ENCODE peak calls at places on chromosomes 5 and 9, in five cellular contexts. One of them, this sample, is unnamed.

GRCh38 chr9:81649475-81649874 is 39.9 kb downstream of the TLE1 start:
- DNase-seq in heart left ventricle: no peak
- DNase-seq in AG04450: no peak
- DNase-seq in GM12864: no peak
- DNase-seq in NB4: no peak
- DNase-seq in this sample: no peak

GRCh38 chr5:150289551-150290390 is at the start of gene CAMK2A:
- DNase-seq in GM12864: no peak
- DNase-seq in NB4: no peak
- DNase-seq in heart left ventricle: no peak
- DNase-seq in AG04450: no peak
- DNase-seq in this sample: no peak

GRCh38 chr9:99474186-99474585 is 252.1 kb downstream of the SEC61B start:
- DNase-seq in heart left ventricle: no peak
- DNase-seq in NB4: no peak
- DNase-seq in GM12864: no peak
- DNase-seq in AG04450: no peak
- DNase-seq in this sample: no peak

GRCh38 chr5:132003170-132003744 is 8.2 kb downstream of the ACSL6 start:
- DNase-seq in NB4: no peak
- DNase-seq in AG04450: no peak
- DNase-seq in heart left ventricle: no peak
- DNase-seq in GM12864: no peak
- DNase-seq in this sample: no peak

GRCh38 chr5:103262422-103262871 is 3.9 kb downstream of the MACIR start:
- DNase-seq in NB4: peak; percentile 19
- DNase-seq in heart left ventricle: no peak
- DNase-seq in GM12864: no peak
- DNase-seq in AG04450: no peak
- DNase-seq in this sample: no peak

GRCh38 chr5:57442080-57442839 is 40.4 kb downstream of the ACTBL2 start:
- DNase-seq in NB4: no peak
- DNase-seq in AG04450: peak; percentile 84
- DNase-seq in GM12864: peak; percentile 7
- DNase-seq in heart left ventricle: no peak
- DNase-seq in this sample: peak; percentile 89

GRCh38 chr9:89167788-89168187 is 10.8 kb downstream of the SHC3 start:
- DNase-seq in GM12864: no peak
- DNase-seq in heart left ventricle: no peak
- DNase-seq in NB4: no peak
- DNase-seq in AG04450: no peak
- DNase-seq in this sample: no peak

GRCh38 chr9:72255546-72255925 is 106.3 kb downstream of the GDA start:
- DNase-seq in NB4: no peak
- DNase-seq in GM12864: no peak
- DNase-seq in AG04450: no peak
- DNase-seq in heart left ventricle: no peak
- DNase-seq in this sample: no peak

GRCh38 chr9:33877727-33878489 is 60.9 kb downstream of the UBE2R2 start:
- DNase-seq in AG04450: no peak
- DNase-seq in heart left ventricle: no peak
- DNase-seq in NB4: no peak
- DNase-seq in GM12864: no peak
- DNase-seq in this sample: no peak

GRCh38 chr5:89728750-89729149 is 680.8 kb downstream of the CETN3 start:
- DNase-seq in NB4: no peak
- DNase-seq in heart left ventricle: no peak
- DNase-seq in AG04450: no peak
- DNase-seq in GM12864: no peak
- DNase-seq in this sample: peak; percentile 22

GRCh38 chr9:119839888-119840287 is 470.7 kb upstream of the BRINP1 start:
- DNase-seq in heart left ventricle: no peak
- DNase-seq in GM12864: no peak
- DNase-seq in AG04450: no peak
- DNase-seq in NB4: no peak
- DNase-seq in this sample: no peak

GRCh38 chr5:122896598-122897282 is 51.3 kb downstream of the SNX24 start:
- DNase-seq in NB4: peak; percentile 16
- DNase-seq in heart left ventricle: no peak
- DNase-seq in GM12864: no peak
- DNase-seq in AG04450: peak; percentile 70
- DNase-seq in this sample: no peak

GRCh38 chr9:14212116-14212515 is 101.8 kb downstream of the NFIB start:
- DNase-seq in NB4: no peak
- DNase-seq in GM12864: no peak
- DNase-seq in heart left ventricle: no peak
- DNase-seq in AG04450: peak; percentile 18
- DNase-seq in this sample: no peak

GRCh38 chr9:132171702-132172101 is 9.8 kb downstream of the NTNG2 start:
- DNase-seq in heart left ventricle: no peak
- DNase-seq in AG04450: no peak
- DNase-seq in NB4: no peak
- DNase-seq in GM12864: no peak
- DNase-seq in this sample: no peak

GRCh38 chr5:150598046-150598445 is 42.4 kb upstream of the SYNPO start:
- DNase-seq in NB4: peak; percentile 52
- DNase-seq in GM12864: no peak
- DNase-seq in heart left ventricle: peak; percentile 47
- DNase-seq in AG04450: no peak
- DNase-seq in this sample: no peak

GRCh38 chr5:102760815-102761214 is 5.7 kb downstream of the PAM start:
- DNase-seq in GM12864: no peak
- DNase-seq in AG04450: no peak
- DNase-seq in heart left ventricle: no peak
- DNase-seq in NB4: no peak
- DNase-seq in this sample: peak; percentile 67

GRCh38 chr5:142600611-142601360 is 85.1 kb downstream of the FGF1 start:
- DNase-seq in GM12864: no peak
- DNase-seq in AG04450: peak; percentile 69
- DNase-seq in heart left ventricle: peak; percentile 66
- DNase-seq in NB4: no peak
- DNase-seq in this sample: peak; percentile 90

GRCh38 chr5:64451551-64451950 is 54.3 kb upstream of the RGS7BP start:
- DNase-seq in GM12864: no peak
- DNase-seq in heart left ventricle: no peak
- DNase-seq in AG04450: no peak
- DNase-seq in NB4: no peak
- DNase-seq in this sample: no peak
- TF ChIP-seq CTCF in GM12864: no peak
- TF ChIP-seq CTCF in heart left ventricle: no peak
- TF ChIP-seq CTCF in AG04450: no peak
- TF ChIP-seq CTCF in NB4: no peak
- TF ChIP-seq CTCF in this sample: no peak

GRCh38 chr5:144196612-144197011 is 25.9 kb downstream of the KCTD16 start:
- DNase-seq in NB4: no peak
- DNase-seq in AG04450: no peak
- DNase-seq in GM12864: no peak
- DNase-seq in heart left ventricle: no peak
- DNase-seq in this sample: no peak
- TF ChIP-seq CTCF in NB4: no peak
- TF ChIP-seq CTCF in AG04450: no peak
- TF ChIP-seq CTCF in GM12864: no peak
- TF ChIP-seq CTCF in heart left ventricle: no peak
- TF ChIP-seq CTCF in this sample: no peak

DNA sequence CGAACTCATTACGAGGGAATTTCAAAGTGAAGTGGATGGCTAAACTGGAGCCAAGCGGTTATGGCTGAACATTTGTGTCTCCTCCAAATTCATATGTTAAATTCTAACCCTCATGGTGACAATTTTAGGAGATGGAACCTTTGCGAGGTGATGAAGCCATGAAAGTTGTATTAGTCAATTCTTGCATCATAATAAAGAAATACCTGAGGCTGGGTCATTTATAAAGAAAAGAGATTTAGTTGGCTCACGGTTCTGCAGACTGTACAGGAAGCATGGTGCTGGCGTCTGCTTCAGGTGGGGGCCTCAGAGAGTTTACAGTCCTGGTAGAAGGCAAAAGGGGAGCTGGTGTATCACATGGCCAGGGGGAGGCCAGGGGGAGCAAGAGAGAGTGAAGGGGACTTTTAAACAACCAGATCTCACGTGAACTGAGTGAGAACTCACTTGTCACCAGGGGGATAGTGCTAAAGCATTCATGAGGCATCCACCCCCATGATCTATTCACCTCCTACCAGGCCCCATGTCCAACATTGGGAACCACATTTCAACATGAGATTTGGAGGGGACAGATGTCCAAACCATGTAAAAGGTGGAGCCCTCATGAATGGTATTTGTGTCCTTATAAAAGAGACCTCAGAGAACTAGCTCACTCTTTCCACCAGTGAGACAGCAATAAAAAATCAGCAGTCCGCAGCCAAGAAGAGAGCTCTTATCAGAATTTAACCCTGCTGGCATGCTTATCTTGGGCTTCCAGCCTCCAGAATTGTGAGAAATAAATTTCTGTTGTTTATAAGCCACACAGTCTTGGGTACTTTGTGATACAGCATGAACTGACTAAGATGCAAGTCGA is 143.4 kb downstream of the MTRR start:
- DNase-seq in GM12864: no peak
- DNase-seq in heart left ventricle: no peak
- DNase-seq in NB4: peak; percentile 13
- DNase-seq in AG04450: no peak
- DNase-seq in this sample: no peak
- TF ChIP-seq CTCF in GM12864: no peak
- TF ChIP-seq CTCF in heart left ventricle: no peak
- TF ChIP-seq CTCF in NB4: peak; percentile 11
- TF ChIP-seq CTCF in AG04450: no peak
- TF ChIP-seq CTCF in this sample: no peak

DNA sequence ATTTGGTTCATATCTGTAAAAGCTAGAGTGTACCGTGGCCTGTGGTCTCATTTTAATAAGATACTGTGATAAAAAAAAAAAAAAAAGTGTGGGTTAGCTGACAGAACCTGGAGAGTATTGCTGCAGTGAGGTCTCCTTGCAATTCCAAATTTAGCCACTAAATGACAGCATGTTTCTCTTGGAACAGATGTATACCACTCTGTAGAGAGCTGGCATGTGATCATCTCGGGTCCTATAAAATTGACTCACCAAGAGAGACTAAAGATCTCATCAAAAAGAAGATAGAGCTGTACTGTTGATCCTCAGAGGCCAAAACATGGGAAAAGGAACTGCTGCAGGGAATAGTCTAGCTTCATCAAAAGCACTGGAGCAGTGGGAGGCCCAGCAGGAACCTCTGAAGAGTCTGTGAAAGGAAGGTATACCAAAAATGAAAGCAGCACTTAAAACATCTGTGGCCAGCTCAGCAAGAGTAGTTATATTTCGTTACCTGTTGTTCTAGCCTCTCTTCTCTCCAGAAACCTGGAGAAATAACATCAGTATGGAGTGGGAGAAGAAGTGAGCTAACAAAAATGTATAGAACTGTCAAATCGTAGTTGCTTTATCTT is 826.8 kb downstream of the EFNA5 start:
- DNase-seq in NB4: peak; percentile 4
- DNase-seq in GM12864: no peak
- DNase-seq in heart left ventricle: no peak
- DNase-seq in AG04450: no peak
- DNase-seq in this sample: no peak
- TF ChIP-seq CTCF in NB4: peak; percentile 3
- TF ChIP-seq CTCF in GM12864: peak; percentile 29
- TF ChIP-seq CTCF in heart left ventricle: no peak
- TF ChIP-seq CTCF in AG04450: peak; percentile 24
- TF ChIP-seq CTCF in this sample: peak; percentile 18

This sample was measured in AG09319.